ENCODE peak calls at places on chromosomes 12 and 14, in eight cellular contexts. One of them, this sample, is unnamed.

GRCh38 chr12:58416211-58416610 is 474.8 kb downstream of the ATP23 start:
- DNase-seq in HCT116: no peak
- DNase-seq in NCI-H1105: no peak
- DNase-seq in activated naive CD8-positive, alpha-beta T cell treated with anti-CD3 and anti-CD28 coated beads for 36 hours: no peak
- DNase-seq in endodermal cell: no peak
- DNase-seq in right cardiac atrium: no peak
- DNase-seq in HFFc6: peak
- DNase-seq in left cardiac atrium: no peak
- DNase-seq in this sample: no peak

GRCh38 chr12:49365542-49365941 is 1.7 kb upstream of the SPATS2 start:
- DNase-seq in endodermal cell: peak
- DNase-seq in HFFc6: peak
- DNase-seq in NCI-H1105: no peak
- DNase-seq in right cardiac atrium: no peak
- DNase-seq in left cardiac atrium: no peak
- DNase-seq in HCT116: no peak
- DNase-seq in activated naive CD8-positive, alpha-beta T cell treated with anti-CD3 and anti-CD28 coated beads for 36 hours: no peak
- DNase-seq in this sample: no peak

GRCh38 chr14:103880334-103880985 is 33.1 kb upstream of the PPP1R13B start:
- DNase-seq in endodermal cell: no peak
- DNase-seq in right cardiac atrium: peak
- DNase-seq in HCT116: no peak
- DNase-seq in activated naive CD8-positive, alpha-beta T cell treated with anti-CD3 and anti-CD28 coated beads for 36 hours: peak
- DNase-seq in NCI-H1105: peak
- DNase-seq in left cardiac atrium: peak
- DNase-seq in HFFc6: peak
- DNase-seq in this sample: no peak

GRCh38 chr14:96002511-96002884 is 36.7 kb upstream of the C14orf132 start:
- DNase-seq in activated naive CD8-positive, alpha-beta T cell treated with anti-CD3 and anti-CD28 coated beads for 36 hours: no peak
- DNase-seq in endodermal cell: no peak
- DNase-seq in left cardiac atrium: no peak
- DNase-seq in NCI-H1105: no peak
- DNase-seq in HFFc6: no peak
- DNase-seq in HCT116: no peak
- DNase-seq in right cardiac atrium: no peak
- DNase-seq in this sample: no peak

GRCh38 chr14:76987956-76988520 is 40.5 kb downstream of the IRF2BPL start:
- DNase-seq in right cardiac atrium: no peak
- DNase-seq in left cardiac atrium: no peak
- DNase-seq in endodermal cell: peak
- DNase-seq in HFFc6: no peak
- DNase-seq in activated naive CD8-positive, alpha-beta T cell treated with anti-CD3 and anti-CD28 coated beads for 36 hours: no peak
- DNase-seq in HCT116: no peak
- DNase-seq in NCI-H1105: no peak
- DNase-seq in this sample: no peak

GRCh38 chr12:120159509-120160237 is 34.8 kb downstream of the GCN1 start:
- DNase-seq in HCT116: no peak
- DNase-seq in endodermal cell: no peak
- DNase-seq in right cardiac atrium: peak
- DNase-seq in NCI-H1105: no peak
- DNase-seq in activated naive CD8-positive, alpha-beta T cell treated with anti-CD3 and anti-CD28 coated beads for 36 hours: no peak
- DNase-seq in left cardiac atrium: peak
- DNase-seq in HFFc6: no peak
- DNase-seq in this sample: no peak

GRCh38 chr12:124637586-124637985 is 70.2 kb upstream of the NCOR2 start:
- DNase-seq in endodermal cell: no peak
- DNase-seq in activated naive CD8-positive, alpha-beta T cell treated with anti-CD3 and anti-CD28 coated beads for 36 hours: no peak
- DNase-seq in HCT116: no peak
- DNase-seq in right cardiac atrium: no peak
- DNase-seq in HFFc6: no peak
- DNase-seq in NCI-H1105: no peak
- DNase-seq in left cardiac atrium: no peak
- DNase-seq in this sample: no peak

GRCh38 chr12:79933580-79934264 is 1.2 kb downstream of the PPP1R12A start:
- DNase-seq in left cardiac atrium: no peak
- DNase-seq in right cardiac atrium: peak
- DNase-seq in HCT116: no peak
- DNase-seq in activated naive CD8-positive, alpha-beta T cell treated with anti-CD3 and anti-CD28 coated beads for 36 hours: no peak
- DNase-seq in endodermal cell: peak
- DNase-seq in NCI-H1105: no peak
- DNase-seq in HFFc6: no peak
- DNase-seq in this sample: no peak

GRCh38 chr12:3003593-3003992 is 44.4 kb downstream of the TEAD4 start:
- DNase-seq in HFFc6: no peak
- DNase-seq in right cardiac atrium: no peak
- DNase-seq in NCI-H1105: no peak
- DNase-seq in endodermal cell: peak
- DNase-seq in HCT116: no peak
- DNase-seq in left cardiac atrium: no peak
- DNase-seq in activated naive CD8-positive, alpha-beta T cell treated with anti-CD3 and anti-CD28 coated beads for 36 hours: no peak
- DNase-seq in this sample: no peak

GRCh38 chr12:117098361-117099217 is 627 bp downstream of the TESC start:
- DNase-seq in right cardiac atrium: no peak
- DNase-seq in HCT116: no peak
- DNase-seq in HFFc6: no peak
- DNase-seq in activated naive CD8-positive, alpha-beta T cell treated with anti-CD3 and anti-CD28 coated beads for 36 hours: peak
- DNase-seq in endodermal cell: peak
- DNase-seq in left cardiac atrium: peak
- DNase-seq in NCI-H1105: no peak
- DNase-seq in this sample: no peak

GRCh38 chr14:64454671-64455070 is 10.6 kb upstream of the AKAP5 start:
- DNase-seq in HCT116: no peak
- DNase-seq in left cardiac atrium: no peak
- DNase-seq in endodermal cell: no peak
- DNase-seq in NCI-H1105: no peak
- DNase-seq in HFFc6: no peak
- DNase-seq in right cardiac atrium: no peak
- DNase-seq in activated naive CD8-positive, alpha-beta T cell treated with anti-CD3 and anti-CD28 coated beads for 36 hours: no peak
- DNase-seq in this sample: no peak

GRCh38 chr12:94807951-94808350 is 157.6 kb upstream of the TMCC3 start:
- DNase-seq in endodermal cell: no peak
- DNase-seq in HCT116: no peak
- DNase-seq in NCI-H1105: no peak
- DNase-seq in left cardiac atrium: no peak
- DNase-seq in activated naive CD8-positive, alpha-beta T cell treated with anti-CD3 and anti-CD28 coated beads for 36 hours: no peak
- DNase-seq in right cardiac atrium: no peak
- DNase-seq in HFFc6: no peak
- DNase-seq in this sample: no peak